ENCODE peak calls at places on chromosome 2, in six cellular contexts. S, Q, R, T, U and E are unnamed samples.
A peak's percentile ranks its signal among the peaks of the same experiment; 100 is the strongest.

GRCh38 chr2:217622205-217622621 is 380.6 kb downstream of the TNS1 start:
- DNase-seq in Q (peak; percentile 73), U (no peak), S (no peak), R (no peak), T (no peak), E (peak; percentile 89)

GRCh38 chr2:121860033-121860810 is 104.8 kb downstream of the TSN start:
- DNase-seq in R (no peak), Q (no peak), S (peak; percentile 98), T (no peak), U (no peak), E (no peak)

GRCh38 chr2:150325656-150326055 is 161.8 kb downstream of the RND3 start:
- DNase-seq in T (no peak), Q (no peak), R (no peak), S (no peak), U (no peak), E (no peak)

GRCh38 chr2:110980613-110981062 is 140.1 kb upstream of the BCL2L11 start:
- DNase-seq in S (no peak), T (no peak), Q (no peak), U (no peak), R (no peak), E (no peak)

GRCh38 chr2:242010567-242011513 is 141.3 kb downstream of the RTP5 start:
- DNase-seq in U (no peak), Q (no peak), R (no peak), S (no peak), T (no peak), E (no peak)

GRCh38 chr2:120395686-120396518 is 50.0 kb downstream of the INHBB start:
- DNase-seq in Q (peak; percentile 81), T (no peak), R (no peak), U (no peak), S (no peak), E (no peak)

GRCh38 chr2:86225581-86225980 is 26.3 kb downstream of the MRPL35 start:
- DNase-seq in U (peak; percentile 81), Q (no peak), T (no peak), R (no peak), S (no peak), E (no peak)

GRCh38 chr2:38073211-38074005 is 2.5 kb downstream of the CYP1B1 start:
- DNase-seq in R (no peak), U (no peak), Q (no peak), T (peak; percentile 30), S (no peak), E (no peak)

GRCh38 chr2:207854484-207855386 is 85.0 kb upstream of the FZD5 start:
- DNase-seq in U (no peak), Q (no peak), T (no peak), R (no peak), S (peak; percentile 79), E (no peak)

GRCh38 chr2:144330951-144331651 is 188.8 kb downstream of the ZEB2 start:
- DNase-seq in S (no peak), T (no peak), R (no peak), U (no peak), Q (no peak), E (no peak)

GRCh38 chr2:217672472-217672871 is 330.3 kb downstream of the TNS1 start:
- DNase-seq in T (no peak), S (no peak), R (no peak), U (no peak), Q (no peak), E (no peak)

GRCh38 chr2:119126650-119127049 is 31.9 kb downstream of the C1QL2 start:
- DNase-seq in U (no peak), R (no peak), Q (peak; percentile 56), T (peak; percentile 74), S (no peak), E (no peak)

GRCh38 chr2:152234277-152234676 is 58.7 kb upstream of the STAM2 start:
- DNase-seq in T (no peak), Q (no peak), R (no peak), U (no peak), S (no peak), E (no peak)

GRCh38 chr2:170425291-170425751 is 247.4 kb downstream of the MYO3B start:
- DNase-seq in U (no peak), S (peak; percentile 55), R (no peak), T (no peak), Q (no peak), E (no peak)

GRCh38 chr2:128306081-128306930 is 12.4 kb downstream of the HS6ST1 start:
- DNase-seq in R (no peak), T (no peak), Q (peak; percentile 78), S (no peak), U (peak; percentile 25), E (no peak)